ENCODE peak calls at places on chromosomes 1 and 21, in eight cellular contexts. G is HFF-Myc; N is stimulated activated CD8-positive, alpha-beta memory T cell treated with anti-CD3 and anti-CD28 coated beads, Interleukin-7, amount 100 ng/mL, for 1 hour; K is C1 segment of cervical spinal cord; C is NCI-H1105 treated with DMSO at 0.1 percent for 48 hours; X is AG04450; J is mesenteric fat pad; U is GM06990. T is an unnamed sample.

GRCh38 chr1:230507671-230508407 is 81.7 kb upstream of the PGBD5 start:
- DNase-seq in G (no peak), N (no peak), K (peak), C (peak), X (no peak), J (no peak), U (no peak), T (no peak)

GRCh38 chr1:219659682-219660081 is 46.8 kb upstream of the ZC3H11B start:
- DNase-seq in G (no peak), N (no peak), K (no peak), C (no peak), X (peak), J (no peak), U (peak), T (peak)

GRCh38 chr1:19799877-19800804 is at the start of gene TMCO4:
- DNase-seq in G (peak), N (no peak), K (peak), C (no peak), X (peak), J (no peak), U (peak), T (peak)

GRCh38 chr1:40796939-40797667 is 13.5 kb downstream of the KCNQ4 start:
- DNase-seq in G (no peak), N (no peak), K (peak), C (no peak), X (no peak), J (no peak), U (no peak), T (no peak)

GRCh38 chr1:207868252-207868768 is 42.6 kb downstream of the CD34 start:
- DNase-seq in G (no peak), N (no peak), K (peak), C (peak), X (no peak), J (peak), U (peak), T (peak)

GRCh38 chr1:192884241-192884640 is 75.4 kb downstream of the RGS2 start:
- DNase-seq in G (no peak), N (no peak), K (no peak), C (no peak), X (no peak), J (no peak), U (no peak), T (no peak)

GRCh38 chr1:99146129-99146848 is 118.0 kb upstream of the PLPPR4 start:
- DNase-seq in G (no peak), N (no peak), K (no peak), C (no peak), X (no peak), J (no peak), U (no peak), T (no peak)

GRCh38 chr1:201391651-201392511 is 7.2 kb downstream of the LAD1 start:
- DNase-seq in G (no peak), N (no peak), K (no peak), C (no peak), X (no peak), J (no peak), U (no peak), T (no peak)

GRCh38 chr1:194295690-194296089 is 1109.3 kb upstream of the B3GALT2 start:
- DNase-seq in G (no peak), N (no peak), K (no peak), C (peak), X (no peak), J (no peak), U (no peak), T (peak)

GRCh38 chr21:37455504-37455911 is 88.9 kb downstream of the DYRK1A start:
- DNase-seq in G (no peak), N (no peak), K (no peak), C (no peak), X (no peak), J (no peak), U (no peak), T (no peak)

GRCh38 chr1:30310966-30311742 is 412.2 kb downstream of the MATN1 start:
- DNase-seq in G (no peak), N (no peak), K (no peak), C (no peak), X (no peak), J (peak), U (no peak), T (no peak)

GRCh38 chr1:24283326-24284155 is 35.6 kb upstream of the GRHL3 start:
- DNase-seq in G (peak), N (no peak), K (no peak), C (no peak), X (no peak), J (no peak), U (no peak), T (peak)

GRCh38 chr1:23792151-23792945 is 1.4 kb downstream of the LYPLA2 start:
- DNase-seq in G (no peak), N (no peak), K (no peak), C (no peak), X (no peak), J (no peak), U (no peak), T (no peak)

GRCh38 chr1:1852619-1853414 is 38.1 kb downstream of the GNB1 start:
- DNase-seq in G (no peak), N (no peak), K (no peak), C (no peak), X (no peak), J (no peak), U (no peak), T (no peak)

GRCh38 chr1:209434066-209434465 is 149.4 kb upstream of the CAMK1G start:
- DNase-seq in G (no peak), N (no peak), K (peak), C (no peak), X (no peak), J (no peak), U (no peak), T (peak)

GRCh38 chr1:248926401-248927182 is 20.6 kb downstream of the PGBD2 start:
- DNase-seq in G (no peak), N (no peak), K (no peak), C (no peak), X (peak), J (no peak), U (no peak), T (peak)

GRCh38 chr1:223016890-223017289 is 126.2 kb downstream of the TLR5 start:
- DNase-seq in G (no peak), N (no peak), K (no peak), C (no peak), X (no peak), J (no peak), U (no peak), T (no peak)

GRCh38 chr1:5423109-5423508 is 569.1 kb downstream of the NPHP4 start:
- DNase-seq in G (no peak), N (peak), K (no peak), C (peak), X (no peak), J (no peak), U (no peak), T (no peak)